ENCODE peak calls at places on chromosomes 5 and 9, in six cellular contexts. P is transverse colon, M is heart left ventricle, D is retinal pigment epithelial cell, Y is BE2C, H is neuronal stem cell. L is an unnamed sample.

GRCh38 chr9:86549434-86549833 is 195.2 kb upstream of the TUT7 start:
- DNase-seq in H (no peak), P (no peak), D (no peak), Y (no peak), M (no peak), L (no peak)

GRCh38 chr5:157252741-157253465 is 13.0 kb upstream of the CYFIP2 start:
- DNase-seq in P (no peak), H (no peak), D (no peak), M (no peak), Y (no peak), L (no peak)

GRCh38 chr5:40447438-40447837 is 232.3 kb upstream of the PTGER4 start:
- DNase-seq in D (no peak), H (no peak), P (no peak), Y (no peak), M (no peak), L (no peak)

GRCh38 chr5:179816401-179817070 is 4.2 kb upstream of the SQSTM1 start:
- DNase-seq in M (peak), P (no peak), H (no peak), D (no peak), Y (no peak), L (no peak)

GRCh38 chr5:102961671-102962070 is 158.3 kb downstream of the GIN1 start:
- DNase-seq in M (no peak), P (no peak), H (no peak), D (no peak), Y (no peak), L (no peak)

GRCh38 chr9:93090091-93090655 is 5.8 kb upstream of the CARD19 start:
- DNase-seq in M (no peak), H (no peak), D (no peak), P (no peak), Y (no peak), L (no peak)

GRCh38 chr5:68708156-68708841 is 385.5 kb upstream of the SLC30A5 start:
- DNase-seq in H (no peak), M (no peak), Y (no peak), P (no peak), D (no peak), L (no peak)

GRCh38 chr5:125179617-125180016 is 433.2 kb upstream of the ZNF608 start:
- DNase-seq in M (no peak), P (no peak), H (no peak), D (no peak), Y (no peak), L (no peak)

GRCh38 chr5:117769877-117770276 is 1195.3 kb upstream of the SEMA6A start:
- DNase-seq in D (no peak), H (no peak), M (no peak), Y (no peak), P (no peak), L (no peak)

GRCh38 chr5:136082390-136083193 is 50.1 kb upstream of the SMAD5 start:
- DNase-seq in P (peak), M (no peak), D (peak), Y (peak), H (peak), L (peak)

GRCh38 chr5:180799902-180800801 is 2.5 kb downstream of the MGAT1 start:
- DNase-seq in P (no peak), Y (no peak), D (no peak), M (no peak), H (no peak), L (no peak)

GRCh38 chr9:74762950-74763349 is 124.8 kb downstream of the TRPM6 start:
- DNase-seq in H (no peak), M (no peak), Y (no peak), P (no peak), D (no peak), L (no peak)

GRCh38 chr5:88674262-88675158 is 208.5 kb downstream of the MEF2C start:
- DNase-seq in D (no peak), M (peak), H (no peak), Y (no peak), P (no peak), L (no peak)

GRCh38 chr5:157563373-157564148 is 12.0 kb downstream of the ADAM19 start:
- DNase-seq in H (no peak), P (no peak), M (no peak), Y (no peak), D (no peak), L (no peak)

GRCh38 chr9:26078706-26079105 is 400.5 kb upstream of the TUSC1 start:
- DNase-seq in D (no peak), H (no peak), Y (no peak), M (no peak), P (no peak), L (no peak)

GRCh38 chr5:150058480-150059126 is 27.8 kb downstream of the CSF1R start:
- DNase-seq in P (no peak), H (no peak), M (no peak), Y (no peak), D (no peak), L (no peak)

DNA sequence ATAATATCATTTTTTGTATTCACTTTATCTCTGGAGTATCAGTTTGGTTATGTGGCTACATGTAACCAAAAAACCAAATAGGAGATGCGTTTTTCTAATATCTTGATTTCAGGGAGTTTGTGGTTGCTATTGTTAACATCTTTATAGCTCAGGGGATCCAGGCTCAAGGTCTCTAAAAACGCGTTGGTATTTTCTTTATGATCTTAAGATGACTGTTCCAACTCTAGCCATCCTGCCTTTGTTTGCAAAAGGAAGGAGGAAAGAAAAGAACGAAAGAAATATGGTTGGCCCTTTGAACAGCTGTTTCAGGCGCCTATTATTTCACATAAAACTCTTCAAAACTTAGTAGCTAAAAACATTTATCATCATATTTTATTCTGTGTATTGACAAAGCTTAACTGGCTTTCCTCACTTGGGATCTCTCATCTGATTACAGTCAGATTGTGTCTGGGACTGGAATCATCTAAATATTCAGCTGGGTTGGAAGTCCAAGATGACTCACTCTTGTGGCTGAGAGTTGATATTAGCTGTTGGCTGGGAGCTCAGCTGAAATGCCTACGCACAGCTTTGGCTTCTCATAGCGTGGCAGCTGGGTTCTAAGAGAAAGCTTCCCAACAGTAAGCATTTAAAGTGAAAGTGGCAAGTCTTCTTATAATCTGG is 60.1 kb downstream of the FAM174A start:
- DNase-seq in H (no peak), D (peak), Y (no peak), M (peak), P (peak), L (no peak)
- H3K4me3 ChIP-seq in H (no peak), D (no peak), Y (no peak), M (peak), P (no peak), L (no peak)

GRCh38 chr5:142756576-142756975 is 13.6 kb upstream of the ARHGAP26 start:
- DNase-seq in H (no peak), M (no peak), P (no peak), D (no peak), Y (no peak), L (no peak)

GRCh38 chr5:142757564-142757963 is 12.6 kb upstream of the ARHGAP26 start:
- DNase-seq in Y (no peak), P (no peak), H (no peak), M (no peak), D (no peak), L (no peak)

GRCh38 chr5:142758062-142758802 is 11.9 kb upstream of the ARHGAP26 start:
- DNase-seq in D (no peak), P (no peak), H (no peak), M (no peak), Y (no peak), L (no peak)

GRCh38 chr5:142754031-142754430 is 16.1 kb upstream of the ARHGAP26 start:
- DNase-seq in P (no peak), M (no peak), Y (no peak), D (no peak), H (no peak), L (no peak)

GRCh38 chr5:142758803-142759145 is 11.4 kb upstream of the ARHGAP26 start:
- DNase-seq in M (no peak), H (no peak), D (no peak), Y (no peak), P (no peak), L (no peak)
- H3K4me3 ChIP-seq in M (no peak), H (no peak), D (no peak), Y (no peak), P (no peak), L (no peak)

GRCh38 chr9:128702949-128703615 is 779 bp downstream of the PKN3 start:
- DNase-seq in D (no peak), P (no peak), Y (peak), H (peak), M (peak), L (peak)

GRCh38 chr9:128703616-128704355 is 1.5 kb downstream of the PKN3 start:
- DNase-seq in H (no peak), M (peak), P (no peak), Y (no peak), D (no peak), L (no peak)

GRCh38 chr9:128706045-128706444 is 3.7 kb downstream of the PKN3 start:
- DNase-seq in H (no peak), P (no peak), Y (no peak), M (peak), D (no peak), L (no peak)

GRCh38 chr9:128705051-128705965 is 3.0 kb downstream of the PKN3 start:
- DNase-seq in P (no peak), H (no peak), M (peak), D (no peak), Y (no peak), L (no peak)

DNA sequence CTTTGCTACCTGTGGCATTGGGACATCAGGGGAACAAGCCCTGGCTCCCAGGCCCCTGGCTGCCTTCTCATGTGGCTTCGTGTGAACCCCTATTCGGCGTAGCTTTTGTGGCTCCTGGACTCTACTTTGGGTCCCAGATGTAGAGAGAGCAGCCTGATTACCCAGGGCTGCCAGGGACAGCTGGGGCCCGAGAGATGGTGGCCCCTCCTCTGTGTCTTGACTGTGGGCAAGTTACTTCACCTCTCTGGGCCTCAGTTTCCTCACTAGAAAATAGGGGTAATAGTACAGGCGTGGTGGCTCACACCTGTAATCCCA is 2.0 kb downstream of the PKN3 start:
- DNase-seq in Y (no peak), D (no peak), P (no peak), M (no peak), H (no peak), L (no peak)
- H3K4me3 ChIP-seq in Y (no peak), D (no peak), P (no peak), M (peak), H (peak), L (peak)

GRCh38 chr9:134641989-134642384 is 384 bp downstream of the COL5A1 start:
- DNase-seq in Y (no peak), M (no peak), D (no peak), P (no peak), H (no peak), L (no peak)

GRCh38 chr9:134639994-134640393 is 1.6 kb upstream of the COL5A1 start:
- DNase-seq in H (no peak), D (no peak), M (no peak), Y (no peak), P (no peak), L (no peak)

GRCh38 chr9:134640491-134641172 is 971 bp upstream of the COL5A1 start:
- DNase-seq in Y (no peak), M (no peak), D (no peak), H (no peak), P (no peak), L (no peak)

GRCh38 chr9:134642385-134643181 is 980 bp downstream of the COL5A1 start:
- DNase-seq in H (peak), M (peak), Y (peak), P (peak), D (no peak), L (no peak)

GRCh38 chr9:134641173-134641985 is at the start of gene COL5A1:
- DNase-seq in Y (peak), M (peak), P (peak), H (peak), D (peak), L (no peak)
- H3K4me3 ChIP-seq in Y (peak), M (peak), P (peak), H (peak), D (peak), L (no peak)

GRCh38 chr9:21556581-21557427 is 74.7 kb upstream of the IFNE start:
- DNase-seq in H (no peak), D (no peak), M (no peak), Y (no peak), P (no peak), L (no peak)
- H3K4me3 ChIP-seq in H (no peak), D (peak), M (no peak), Y (no peak), P (no peak), L (no peak)

GRCh38 chr9:91949293-91949945 is 609 bp downstream of the ROR2 start:
- DNase-seq in P (no peak), D (no peak), Y (peak), H (peak), M (no peak), L (peak)

GRCh38 chr9:91946825-91947224 is 3.2 kb downstream of the ROR2 start:
- DNase-seq in D (peak), P (no peak), Y (no peak), H (no peak), M (no peak), L (no peak)

GRCh38 chr9:91946196-91946595 is 3.8 kb downstream of the ROR2 start:
- DNase-seq in M (no peak), D (no peak), P (no peak), Y (no peak), H (no peak), L (no peak)

GRCh38 chr9:91948423-91949292 is 1.4 kb downstream of the ROR2 start:
- DNase-seq in D (no peak), Y (peak), M (no peak), H (peak), P (peak), L (peak)

DNA sequence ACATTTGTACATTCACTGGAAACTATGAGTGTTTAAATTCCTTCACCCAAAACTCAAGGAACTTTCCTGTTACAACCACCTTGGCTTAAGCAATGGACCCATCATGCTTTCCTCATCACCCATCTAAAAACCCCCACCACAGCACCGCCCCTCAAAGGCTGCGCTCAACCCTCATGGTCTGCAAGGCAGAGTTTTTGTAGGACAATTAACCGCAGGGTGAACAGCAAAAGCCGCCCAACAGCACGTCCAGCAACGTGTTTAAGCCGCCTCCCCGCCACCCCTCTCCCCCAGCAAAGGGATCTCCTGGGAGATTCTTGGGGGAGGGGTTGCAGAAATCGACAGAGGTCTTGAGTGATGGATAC is 2.0 kb downstream of the ROR2 start:
- DNase-seq in P (no peak), Y (peak), H (peak), M (no peak), D (no peak), L (peak)
- H3K4me3 ChIP-seq in P (peak), Y (peak), H (peak), M (peak), D (peak), L (peak)

DNA sequence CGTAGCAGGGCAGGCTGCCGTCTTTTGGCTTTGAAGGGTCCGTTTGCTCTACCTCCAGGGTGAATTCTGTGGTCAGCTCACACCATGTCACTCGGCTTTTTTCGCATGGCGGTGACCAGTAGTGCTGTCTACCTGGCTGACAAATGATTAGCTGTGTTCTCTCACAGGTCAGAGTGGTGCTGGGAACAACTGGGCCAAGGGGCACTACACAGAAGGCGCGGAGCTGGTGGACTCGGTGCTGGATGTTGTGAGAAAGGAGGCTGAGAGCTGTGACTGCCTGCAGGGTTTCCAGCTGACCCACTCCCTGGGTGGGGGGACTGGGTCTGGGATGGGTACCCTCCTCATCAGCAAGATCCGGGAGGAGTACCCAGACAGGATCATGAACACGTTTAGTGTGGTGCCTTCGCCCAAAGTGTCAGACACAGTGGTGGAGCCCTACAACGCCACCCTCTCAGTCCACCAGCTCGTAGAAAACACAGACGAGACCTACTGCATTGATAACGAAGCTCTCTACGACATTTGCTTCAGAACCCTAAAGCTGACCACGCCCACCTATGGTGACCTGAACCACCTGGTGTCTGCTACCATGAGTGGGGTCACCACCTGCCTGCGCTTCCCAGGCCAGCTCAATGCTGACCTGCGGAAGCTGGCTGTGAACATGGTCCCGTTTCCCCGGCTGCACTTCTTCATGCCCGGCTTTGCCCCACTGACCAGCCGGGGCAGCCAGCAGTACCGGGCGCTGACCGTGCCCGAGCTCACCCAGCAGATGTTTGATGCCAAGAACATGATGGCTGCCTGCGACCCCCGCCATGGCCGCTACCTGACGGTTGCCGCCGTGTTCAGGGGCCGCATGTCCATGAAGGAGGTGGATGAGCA is 1.5 kb downstream of the TUBB4B start:
- DNase-seq in D (no peak), Y (no peak), P (no peak), M (no peak), H (no peak), L (no peak)
- H3K4me3 ChIP-seq in D (peak), Y (peak), P (peak), M (peak), H (peak), L (peak)

DNA sequence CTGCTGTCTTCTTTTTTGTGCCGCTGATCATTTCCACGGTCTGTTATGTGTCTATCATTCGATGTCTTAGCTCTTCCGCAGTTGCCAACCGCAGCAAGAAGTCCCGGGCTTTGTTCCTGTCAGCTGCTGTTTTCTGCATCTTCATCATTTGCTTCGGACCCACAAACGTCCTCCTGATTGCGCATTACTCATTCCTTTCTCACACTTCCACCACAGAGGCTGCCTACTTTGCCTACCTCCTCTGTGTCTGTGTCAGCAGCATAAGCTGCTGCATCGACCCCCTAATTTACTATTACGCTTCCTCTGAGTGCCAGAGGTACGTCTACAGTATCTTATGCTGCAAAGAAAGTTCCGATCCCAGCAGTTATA is 17.1 kb downstream of the F2R start:
- DNase-seq in H (no peak), M (no peak), D (no peak), P (peak), Y (no peak), L (no peak)
- H3K4me3 ChIP-seq in H (no peak), M (no peak), D (no peak), P (no peak), Y (no peak), L (no peak)

L was measured in HAP-1.